ENCODE peak calls at places on chromosomes 5 and 9, in four cellular contexts. R, T, B and G are unnamed samples. For H3K27me3 and H3K4me1, the result is how much of the 10 kb centered on the place peaks cover.

GRCh38 chr9:5442400-5443011 is 4.8 kb upstream of the PLGRKT start:
- DNase-seq in R (no peak), T (no peak), B (no peak), G (no peak)

GRCh38 chr5:79546782-79547428 is 33.0 kb upstream of the HOMER1 start:
- DNase-seq in R (no peak), T (no peak), B (no peak), G (no peak)

GRCh38 chr9:94829380-94830070 is 103.0 kb downstream of the AOPEP start:
- DNase-seq in R (no peak), T (no peak), B (no peak), G (no peak)

GRCh38 chr5:50958852-50959457 is 292.5 kb downstream of the PARP8 start:
- DNase-seq in R (no peak), T (no peak), B (no peak), G (peak)

GRCh38 chr9:98940278-98940677 is 3.4 kb upstream of the COL15A1 start:
- DNase-seq in R (no peak), T (peak), B (no peak), G (no peak)

GRCh38 chr5:106307265-106307664 is 1363.5 kb downstream of the EFNA5 start:
- DNase-seq in R (no peak), T (no peak), B (no peak), G (no peak)

GRCh38 chr5:169702726-169703481 is 65.8 kb downstream of the DOCK2 start:
- DNase-seq in R (no peak), T (no peak), B (no peak), G (no peak)

GRCh38 chr9:4327504-4328191 is 27.8 kb upstream of the GLIS3 start:
- DNase-seq in R (no peak), T (no peak), B (no peak), G (no peak)

GRCh38 chr9:135101486-135101885 is 14.0 kb downstream of the OLFM1 start:
- DNase-seq in R (no peak), T (no peak), B (no peak), G (no peak)

GRCh38 chr9:112605963-112606699 is 111.8 kb downstream of the INIP start:
- DNase-seq in R (no peak), T (no peak), B (no peak), G (no peak)

GRCh38 chr9:112604790-112605189 is 113.1 kb downstream of the INIP start:
- DNase-seq in R (no peak), T (no peak), B (no peak), G (no peak)

GRCh38 chr9:112601646-112602045 is 115.0 kb downstream of the KIAA1958 start:
- DNase-seq in R (no peak), T (no peak), B (no peak), G (no peak)

GRCh38 chr9:112605518-112605917 is 112.4 kb downstream of the INIP start:
- DNase-seq in R (no peak), T (no peak), B (no peak), G (no peak)
- H3K27me3 ChIP-seq in R (under half), T (under half), B (under half), G (under half)

DNA sequence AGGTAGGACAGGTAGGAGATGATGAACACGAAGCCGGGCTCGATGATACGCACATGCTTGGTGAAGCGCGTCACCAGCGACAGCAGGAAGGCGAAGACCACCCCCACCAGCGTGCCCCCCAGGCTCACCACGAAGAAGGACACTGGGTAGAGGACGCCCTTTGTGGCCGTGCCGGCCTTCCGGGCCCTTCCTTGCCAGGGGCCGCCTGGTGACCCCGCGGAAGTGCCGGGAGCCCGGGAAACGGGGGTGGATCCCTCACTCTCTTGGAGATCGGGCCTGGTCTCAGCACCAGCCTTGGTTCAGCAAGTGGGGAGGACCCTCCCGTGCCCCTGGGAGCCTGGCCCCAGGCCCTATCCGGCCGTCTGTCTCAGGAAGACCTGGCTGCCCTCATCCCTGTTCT is 39.7 kb downstream of the SLC9A3 start:
- DNase-seq in R (no peak), T (no peak), B (no peak), G (no peak)
- H3K4me1 ChIP-seq in R (under half), T (under half), B (under half), G (under half)

GRCh38 chr9:132532171-132532570 is 50.2 kb upstream of the BARHL1 start:
- DNase-seq in R (no peak), T (no peak), B (no peak), G (no peak)

GRCh38 chr9:132534832-132535231 is 47.6 kb upstream of the BARHL1 start:
- DNase-seq in R (no peak), T (no peak), B (no peak), G (no peak)

GRCh38 chr9:132525308-132525707 is 57.1 kb upstream of the BARHL1 start:
- DNase-seq in R (no peak), T (no peak), B (no peak), G (no peak)

GRCh38 chr9:132536124-132536523 is 46.3 kb upstream of the BARHL1 start:
- DNase-seq in R (no peak), T (no peak), B (no peak), G (no peak)

GRCh38 chr9:132531187-132531586 is 51.2 kb upstream of the BARHL1 start:
- DNase-seq in R (no peak), T (no peak), B (no peak), G (peak)
- H3K27me3 ChIP-seq in R (under half), T (under half), B (under half), G (under half)

GRCh38 chr9:137175345-137175961 is 3.6 kb upstream of the TMEM210 start:
- DNase-seq in R (no peak), T (no peak), B (no peak), G (peak)
- H3K4me1 ChIP-seq in R (under half), T (under half), B (under half), G (under half)

DNA sequence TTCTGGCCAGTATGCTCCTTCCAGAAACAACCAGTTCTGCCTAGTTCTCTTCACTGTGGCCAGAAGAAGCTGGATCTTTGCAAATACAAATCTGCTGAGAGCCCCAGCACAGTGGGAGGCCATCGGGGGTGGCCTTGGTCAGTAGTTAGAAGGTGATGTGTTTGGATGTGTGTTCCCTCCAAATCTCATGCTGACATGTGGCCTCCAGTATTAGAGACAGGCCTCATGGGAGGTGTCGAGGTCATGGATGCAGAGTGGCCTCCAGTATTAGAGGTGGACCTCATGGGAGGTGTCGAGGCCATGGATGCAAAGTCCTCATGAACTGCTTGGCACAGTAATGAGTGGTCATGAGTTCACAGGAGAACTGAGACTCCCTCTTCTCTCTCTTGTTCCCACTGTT is 7.6 kb upstream of the IRX2 start:
- DNase-seq in R (no peak), T (no peak), B (no peak), G (no peak)
- H3K27me3 ChIP-seq in R (under half), T (half or more), B (under half), G (under half)

GRCh38 chr5:158039441-158039840 is 180.5 kb upstream of the CLINT1 start:
- DNase-seq in R (no peak), T (no peak), B (no peak), G (no peak)
- H3K4me1 ChIP-seq in R (under half), T (under half), B (under half), G (under half)

GRCh38 chr9:137709411-137710101 is 90.8 kb downstream of the EHMT1 start:
- DNase-seq in R (no peak), T (no peak), B (no peak), G (no peak)
- H3K27me3 ChIP-seq in R (under half), T (under half), B (under half), G (under half)

GRCh38 chr5:84433461-84433860 is 48.8 kb upstream of the EDIL3 start:
- DNase-seq in R (no peak), T (no peak), B (no peak), G (no peak)
- H3K4me1 ChIP-seq in R (under half), T (under half), B (under half), G (under half)

GRCh38 chr5:42800748-42801330 is 10.9 kb downstream of the SELENOP start:
- DNase-seq in R (no peak), T (no peak), B (no peak), G (no peak)
- H3K27me3 ChIP-seq in R (under half), T (under half), B (under half), G (under half)